ENCODE peak calls at places on chromosome 18, in seven cellular contexts. W is IMR-90, I is A549, O is breast epithelium, X is HCT116, A is HepG2, Y is NB4. Q is an unnamed sample.

GRCh38 chr18:13813271-13813849 is 10.6 kb upstream of the MC5R start:
- DNase-seq in I (peak), O (peak), A (peak), Y (peak), W (peak), X (peak), Q (peak)

GRCh38 chr18:73528066-73528465 is 619.6 kb downstream of the FBXO15 start:
- DNase-seq in I (no peak), O (no peak), X (no peak), W (no peak), Y (no peak), A (no peak), Q (no peak)

GRCh38 chr18:3715223-3716080 is 265.5 kb downstream of the TGIF1 start:
- DNase-seq in Y (no peak), X (no peak), A (no peak), W (no peak), I (no peak), O (no peak), Q (no peak)

GRCh38 chr18:34222396-34223163 is 2.1 kb downstream of the NOL4 start:
- DNase-seq in A (no peak), O (no peak), X (no peak), W (no peak), I (no peak), Y (no peak), Q (no peak)

GRCh38 chr18:7070466-7070865 is 47.1 kb downstream of the LAMA1 start:
- DNase-seq in X (no peak), I (no peak), A (no peak), O (no peak), Y (no peak), W (no peak), Q (no peak)

GRCh38 chr18:35277633-35278032 is 12.4 kb downstream of the ZSCAN30 start:
- DNase-seq in Y (no peak), W (no peak), I (no peak), A (no peak), O (no peak), X (no peak), Q (no peak)

GRCh38 chr18:11999431-11999830 is 18.1 kb downstream of the IMPA2 start:
- DNase-seq in X (no peak), O (no peak), Y (no peak), I (no peak), W (no peak), A (no peak), Q (no peak)

GRCh38 chr18:12586956-12587355 is 71.0 kb downstream of the SPIRE1 start:
- DNase-seq in Y (no peak), O (no peak), X (no peak), W (no peak), A (no peak), I (no peak), Q (no peak)

GRCh38 chr18:40949138-40949949 is 1005.7 kb upstream of the PIK3C3 start:
- DNase-seq in X (no peak), I (no peak), O (no peak), W (no peak), A (no peak), Y (no peak), Q (no peak)

GRCh38 chr18:61893304-61893970 is 630 bp upstream of the RNF152 start:
- DNase-seq in W (peak), Y (peak), O (no peak), X (no peak), A (no peak), I (peak), Q (peak)

GRCh38 chr18:41484069-41484468 is 471.0 kb upstream of the PIK3C3 start:
- DNase-seq in O (no peak), A (no peak), Y (no peak), I (no peak), X (no peak), W (no peak), Q (no peak)

GRCh38 chr18:78587096-78587495 is 392.5 kb upstream of the SALL3 start:
- DNase-seq in X (no peak), O (no peak), Y (no peak), W (no peak), I (no peak), A (no peak), Q (no peak)

GRCh38 chr18:32317651-32318050 is 127.8 kb downstream of the MEP1B start:
- DNase-seq in Y (no peak), W (peak), I (no peak), O (no peak), X (no peak), A (no peak), Q (no peak)

GRCh38 chr18:8176554-8176953 is 432.7 kb upstream of the RAB12 start:
- DNase-seq in X (no peak), A (peak), O (no peak), Y (no peak), W (no peak), I (no peak), Q (no peak)

DNA sequence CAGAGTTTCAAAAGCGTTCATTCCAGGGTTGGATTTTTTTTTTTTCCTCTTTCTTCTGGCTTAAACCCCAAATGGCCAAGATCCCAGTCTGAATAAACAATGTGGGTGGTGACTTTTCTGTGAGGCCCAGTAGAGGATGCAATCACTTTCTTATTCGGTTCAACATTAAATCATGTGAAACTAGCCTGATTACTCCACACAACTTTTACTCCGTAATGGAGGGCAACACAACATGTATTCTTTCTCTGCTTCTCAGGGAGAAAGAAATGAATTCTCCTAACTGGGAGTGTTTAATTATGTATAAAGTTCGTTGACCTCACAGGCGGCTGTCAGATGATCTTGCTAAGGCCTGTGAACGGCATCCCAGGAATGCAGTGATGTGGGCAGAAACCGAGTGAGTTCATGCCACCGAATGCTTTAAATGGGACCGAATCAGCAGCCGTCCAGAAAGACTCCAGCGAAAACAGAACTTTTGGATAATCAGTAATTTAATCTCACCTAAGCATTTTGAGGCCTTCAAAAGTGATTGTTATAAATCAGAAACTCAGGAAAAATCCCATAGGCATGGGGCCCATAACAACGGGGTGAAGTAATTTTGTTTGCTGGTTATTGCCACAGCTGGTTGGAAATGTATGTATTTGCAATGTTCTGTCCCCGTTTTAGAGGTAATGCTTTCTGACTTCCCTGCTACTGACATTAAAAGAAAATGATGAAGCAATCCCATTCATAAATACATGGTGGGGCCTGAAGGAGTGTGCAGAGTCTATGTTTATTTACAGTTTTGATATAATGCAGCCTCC is 81.5 kb downstream of the BCL2 start:
- DNase-seq in O (peak), I (peak), Y (no peak), X (peak), A (peak), W (peak), Q (no peak)
- H3K4me3 ChIP-seq in O (no peak), I (peak), Y (no peak), X (peak), A (no peak), W (peak), Q (peak)

GRCh38 chr18:22015156-22015555 is 154.2 kb upstream of the GATA6 start:
- DNase-seq in Y (no peak), I (no peak), O (no peak), X (no peak), W (peak), A (no peak), Q (no peak)

GRCh38 chr18:22020127-22020866 is 149.1 kb upstream of the GATA6 start:
- DNase-seq in O (no peak), X (no peak), Y (no peak), W (no peak), I (no peak), A (peak), Q (no peak)

GRCh38 chr18:22019193-22019592 is 150.2 kb upstream of the GATA6 start:
- DNase-seq in I (no peak), A (no peak), W (no peak), X (no peak), O (no peak), Y (no peak), Q (no peak)

GRCh38 chr18:22020867-22021370 is 148.5 kb upstream of the GATA6 start:
- DNase-seq in X (no peak), O (no peak), Y (no peak), W (no peak), A (no peak), I (no peak), Q (no peak)

GRCh38 chr18:22018366-22018765 is 151.0 kb upstream of the GATA6 start:
- DNase-seq in O (no peak), A (peak), Y (peak), W (no peak), X (no peak), I (no peak), Q (no peak)
- TF ChIP-seq POLR2A in O (no peak), A (no peak), Y (no peak), W (no peak), X (no peak), I (no peak), Q (no peak)

GRCh38 chr18:59359576-59359952 is 499 bp upstream of the LMAN1 start:
- DNase-seq in X (no peak), W (no peak), I (no peak), A (no peak), Y (no peak), O (no peak), Q (no peak)

GRCh38 chr18:59358611-59359575 is at the start of gene LMAN1:
- DNase-seq in I (peak), Y (peak), X (peak), W (peak), O (peak), A (peak), Q (no peak)

GRCh38 chr18:59353079-59353680 is 5.9 kb downstream of the LMAN1 start:
- DNase-seq in W (no peak), Y (no peak), X (no peak), I (no peak), O (no peak), A (no peak), Q (no peak)

GRCh38 chr18:59354731-59355130 is 4.3 kb downstream of the LMAN1 start:
- DNase-seq in Y (no peak), A (no peak), O (no peak), I (no peak), W (no peak), X (no peak), Q (no peak)

DNA sequence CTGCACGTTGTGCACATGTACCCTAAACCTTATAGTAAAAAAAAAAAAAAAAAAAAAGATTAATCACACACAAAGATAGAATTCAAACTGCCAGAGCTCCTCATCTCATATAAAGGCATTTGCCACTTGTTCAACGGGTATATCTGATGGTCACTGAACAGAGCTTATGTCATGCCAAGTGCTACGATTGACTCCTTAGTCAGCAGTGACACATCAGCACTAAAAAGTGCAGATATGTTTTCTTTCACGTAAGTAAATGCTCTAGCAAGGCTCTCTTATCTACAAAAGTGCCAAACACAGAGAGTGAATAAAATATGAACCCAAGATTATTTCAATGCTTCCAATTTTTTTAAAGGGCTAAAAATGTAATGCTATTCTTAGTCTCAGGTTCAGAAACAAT is 1.1 kb downstream of the LMAN1 start:
- DNase-seq in O (no peak), A (peak), I (no peak), Y (peak), W (peak), X (peak), Q (no peak)
- H3K4me3 ChIP-seq in O (peak), A (peak), I (peak), Y (peak), W (peak), X (peak), Q (peak)

GRCh38 chr18:57846258-57846657 is 43.1 kb upstream of the ATP8B1 start:
- DNase-seq in Y (no peak), I (peak), X (peak), O (no peak), A (no peak), W (peak), Q (no peak)
- TF ChIP-seq POLR2A in Y (no peak), I (no peak), X (no peak), O (no peak), A (no peak), W (no peak), Q (no peak)

GRCh38 chr18:76502551-76502950 is 7.5 kb upstream of the ZNF516 start:
- DNase-seq in I (no peak), O (no peak), W (no peak), Y (peak), X (no peak), A (peak), Q (no peak)

GRCh38 chr18:76498064-76498463 is 3.0 kb upstream of the ZNF516 start:
- DNase-seq in X (no peak), O (no peak), A (no peak), I (no peak), W (no peak), Y (peak), Q (no peak)

GRCh38 chr18:76496200-76496890 is 1.3 kb upstream of the ZNF516 start:
- DNase-seq in O (no peak), X (no peak), Y (peak), I (no peak), W (peak), A (peak), Q (no peak)

GRCh38 chr18:76499021-76499420 is 4.0 kb upstream of the ZNF516 start:
- DNase-seq in X (no peak), W (no peak), Y (no peak), O (no peak), I (no peak), A (no peak), Q (no peak)

GRCh38 chr18:76499596-76500340 is 4.7 kb upstream of the ZNF516 start:
- DNase-seq in I (no peak), A (no peak), W (no peak), Y (peak), X (no peak), O (no peak), Q (no peak)
- H3K4me3 ChIP-seq in I (no peak), A (no peak), W (no peak), Y (peak), X (no peak), O (no peak), Q (no peak)

GRCh38 chr18:48940854-48941531 is 9.8 kb downstream of the SMAD7 start:
- DNase-seq in O (no peak), A (no peak), X (no peak), I (no peak), Y (peak), W (peak), Q (no peak)
- TF ChIP-seq POLR2A in O (no peak), A (no peak), X (no peak), I (no peak), Y (no peak), W (no peak), Q (no peak)

DNA sequence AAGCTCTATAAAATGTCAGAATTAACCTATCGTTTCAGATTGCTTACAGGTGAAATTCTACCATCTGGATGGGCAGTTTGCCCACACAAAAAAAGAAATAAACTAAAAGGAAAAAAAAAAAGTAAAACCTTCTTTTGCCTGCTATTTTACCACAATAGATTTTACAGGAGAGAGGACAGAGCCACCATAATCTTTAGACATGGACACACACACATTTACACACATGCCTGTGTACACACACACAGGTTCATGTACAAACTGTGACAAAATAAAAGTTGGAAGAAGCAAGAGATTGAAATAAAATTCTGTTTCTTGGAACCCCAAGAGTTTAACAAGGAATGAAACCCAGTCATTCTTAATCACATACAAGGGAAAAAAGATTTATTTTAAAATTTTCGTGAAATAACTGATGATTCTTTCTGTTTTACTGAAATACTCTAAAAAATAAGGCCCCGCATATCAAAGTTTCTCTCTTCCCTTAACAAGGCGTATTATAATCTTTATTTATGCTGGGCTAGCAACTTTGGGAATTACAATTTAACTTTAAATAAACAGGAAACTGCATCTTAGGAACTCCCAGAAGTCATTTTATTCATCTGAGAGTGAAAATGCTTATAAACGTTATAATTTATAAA is 166.9 kb downstream of the TCF4 start:
- DNase-seq in W (no peak), X (no peak), O (no peak), I (no peak), A (no peak), Y (no peak), Q (no peak)
- H3K4me3 ChIP-seq in W (no peak), X (no peak), O (peak), I (no peak), A (no peak), Y (no peak), Q (peak)

GRCh38 chr18:2571200-2572143 is at the start of the genes METTL4 and NDC80:
- DNase-seq in W (peak), O (peak), Y (peak), I (peak), X (peak), A (peak), Q (no peak)

GRCh38 chr18:2568605-2569004 is 2.7 kb downstream of the METTL4 start:
- DNase-seq in Y (no peak), O (no peak), A (no peak), X (no peak), W (no peak), I (no peak), Q (no peak)

GRCh38 chr18:2568129-2568528 is 3.2 kb downstream of the METTL4 start:
- DNase-seq in O (no peak), X (no peak), Y (no peak), A (no peak), I (no peak), W (no peak), Q (no peak)

GRCh38 chr18:2570772-2571199 is 519 bp downstream of the METTL4 start:
- DNase-seq in Y (peak), X (peak), W (peak), O (peak), I (peak), A (peak), Q (peak)

DNA sequence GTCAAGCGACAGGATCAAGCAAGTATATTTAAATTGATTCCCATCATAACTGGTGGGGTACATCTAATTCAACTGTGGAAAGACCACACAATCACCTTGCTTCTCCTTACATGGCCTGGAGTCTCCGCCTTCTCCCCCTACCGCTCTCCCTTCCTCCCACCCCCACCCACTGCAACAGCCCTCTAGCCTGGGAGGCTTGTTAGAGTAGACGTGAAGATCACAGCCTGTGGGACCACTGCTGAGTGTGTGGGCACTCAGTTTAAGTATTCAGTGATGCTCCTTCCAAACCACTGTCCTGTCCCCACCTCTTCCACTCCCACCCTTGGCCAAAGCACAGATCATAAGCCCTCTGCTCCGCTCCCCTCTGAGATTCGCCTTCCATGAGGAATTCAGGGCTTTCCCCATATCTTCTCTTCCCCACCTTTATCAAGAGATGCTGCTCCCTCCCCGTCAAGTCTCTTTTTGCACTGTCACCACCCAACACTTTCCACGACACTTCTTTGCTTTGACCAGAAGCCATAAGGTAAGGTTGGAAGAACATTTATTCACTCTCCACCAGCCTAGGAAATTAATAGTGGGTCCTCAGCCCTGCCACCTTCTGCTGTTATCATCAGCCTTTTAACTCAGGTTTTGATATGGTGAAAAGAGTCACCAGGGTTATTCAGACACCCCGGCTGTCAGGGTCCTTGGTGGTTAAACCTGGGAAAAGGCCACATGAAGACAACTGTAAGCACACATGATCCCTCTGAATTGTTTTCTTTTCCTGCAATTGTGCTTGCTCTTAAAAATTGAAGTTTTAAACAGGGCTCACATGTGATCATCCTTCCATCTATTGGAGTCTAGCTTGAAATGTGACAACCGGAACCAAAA is 1.7 kb downstream of the METTL4 start:
- DNase-seq in W (no peak), X (no peak), Y (no peak), O (no peak), A (no peak), I (no peak), Q (no peak)
- TF ChIP-seq POLR2A in W (no peak), X (no peak), Y (no peak), O (no peak), A (no peak), I (no peak), Q (no peak)

GRCh38 chr18:10317864-10318685 is 136.4 kb upstream of the APCDD1 start:
- DNase-seq in O (no peak), I (no peak), A (no peak), W (no peak), Y (no peak), X (no peak), Q (peak)
- H3K4me3 ChIP-seq in O (no peak), I (no peak), A (no peak), W (no peak), Y (no peak), X (no peak), Q (no peak)

Q was measured in vagina.